ENCODE peak calls at places on chromosomes 6 and 20, in four cellular contexts. I is NCI-H1417, W is NCI-H524, T is fibroblast of the aortic adventitia. F is an unnamed sample.

GRCh38 chr20:57294558-57294957 is 28.1 kb upstream of the BMP7 start:
- DNase-seq in W (no peak), T (no peak), I (no peak), F (no peak)

GRCh38 chr6:104682722-104683643 is 176.7 kb downstream of the HACE1 start:
- DNase-seq in T (peak; percentile 70), W (no peak), I (peak; percentile 13), F (peak; percentile 53)

GRCh38 chr6:169895000-169895759 is 143.8 kb downstream of the ERMARD start:
- DNase-seq in T (no peak), W (no peak), I (no peak), F (no peak)

GRCh38 chr20:44884907-44885391 is 556 bp upstream of the YWHAB start:
- DNase-seq in W (no peak), T (no peak), I (no peak), F (no peak)

GRCh38 chr20:19974621-19975435 is 42.3 kb upstream of the NAA20 start:
- DNase-seq in I (peak; percentile 35), T (peak; percentile 97), W (peak; percentile 52), F (peak; percentile 95)

GRCh38 chr20:59737816-59738215 is 133.5 kb downstream of the PHACTR3 start:
- DNase-seq in T (no peak), I (no peak), W (no peak), F (no peak)

GRCh38 chr6:101462576-101462975 is 69.1 kb downstream of the GRIK2 start:
- DNase-seq in I (no peak), W (no peak), T (peak; percentile 2), F (peak; percentile 63)

GRCh38 chr20:1005452-1006027 is 3.4 kb upstream of the RSPO4 start:
- DNase-seq in W (peak; percentile 59), I (peak; percentile 43), T (no peak), F (peak; percentile 24)

GRCh38 chr6:121491576-121491975 is 56.1 kb downstream of the GJA1 start:
- DNase-seq in I (no peak), W (peak; percentile 47), T (no peak), F (no peak)

GRCh38 chr6:151012321-151013294 is 147.1 kb downstream of the MTHFD1L start:
- DNase-seq in I (no peak), W (no peak), T (peak; percentile 24), F (peak; percentile 55)

GRCh38 chr6:23559587-23560343 is 566.2 kb upstream of the NRSN1 start:
- DNase-seq in T (no peak), W (peak; percentile 17), I (peak; percentile 11), F (no peak)

GRCh38 chr20:37308098-37309050 is 18.9 kb downstream of the MANBAL start:
- DNase-seq in T (no peak), W (no peak), I (no peak), F (no peak)

GRCh38 chr6:119096683-119097310 is 18.3 kb upstream of the FAM184A start:
- DNase-seq in W (no peak), T (peak; percentile 69), I (no peak), F (peak; percentile 63)

GRCh38 chr6:43291708-43292107 is 6.4 kb upstream of the SLC22A7 start:
- DNase-seq in T (no peak), I (no peak), W (no peak), F (no peak)

GRCh38 chr6:166824146-166824879 is 132.0 kb downstream of the RNASET2 start:
- DNase-seq in I (no peak), T (no peak), W (no peak), F (no peak)

F was measured in fibroblast of mammary gland.